ENCODE peak calls at places on chromosomes 3 and 15, in seven cellular contexts. Y is IMR-90, P is K562, A is tibial nerve, G is spleen, S is breast epithelium, N is adrenal gland. O is an unnamed sample.

GRCh38 chr3:33949074-33949473 is 150.6 kb downstream of the PDCD6IP start:
- DNase-seq in Y (no peak), P (no peak), A (no peak), G (no peak), S (no peak), N (no peak), O (peak)

GRCh38 chr3:13792512-13793347 is 87.1 kb downstream of the WNT7A start:
- DNase-seq in Y (no peak), P (no peak), A (no peak), G (no peak), S (no peak), N (no peak), O (no peak)

GRCh38 chr3:72745146-72745976 is 102.9 kb downstream of the SHQ1 start:
- DNase-seq in Y (peak), P (peak), A (no peak), G (no peak), S (no peak), N (peak), O (no peak)

GRCh38 chr3:56801597-56802410 is at the start of gene ARHGEF3:
- DNase-seq in Y (peak), P (peak), A (peak), G (peak), S (peak), N (peak), O (no peak)

GRCh38 chr15:70152070-70152480 is 54.4 kb upstream of the TLE3 start:
- DNase-seq in Y (peak), P (no peak), A (no peak), G (no peak), S (no peak), N (no peak), O (no peak)

GRCh38 chr3:108296239-108296638 is at the start of gene HHLA2:
- DNase-seq in Y (peak), P (no peak), A (no peak), G (no peak), S (no peak), N (no peak), O (no peak)

GRCh38 chr3:7574435-7574834 is 713.5 kb downstream of the GRM7 start:
- DNase-seq in Y (no peak), P (no peak), A (no peak), G (no peak), S (no peak), N (no peak), O (no peak)

GRCh38 chr15:45448066-45448510 is 69.7 kb upstream of the GATM start:
- DNase-seq in Y (peak), P (no peak), A (no peak), G (peak), S (no peak), N (no peak), O (no peak)

GRCh38 chr15:70033529-70034140 is 64.1 kb downstream of the TLE3 start:
- DNase-seq in Y (peak), P (no peak), A (no peak), G (peak), S (no peak), N (no peak), O (no peak)

GRCh38 chr3:158830391-158830790 is 28.5 kb downstream of the MFSD1 start:
- DNase-seq in Y (peak), P (no peak), A (no peak), G (no peak), S (no peak), N (no peak), O (no peak)

GRCh38 chr3:181899702-181900101 is 188.0 kb downstream of the SOX2 start:
- DNase-seq in Y (no peak), P (no peak), A (no peak), G (no peak), S (no peak), N (no peak), O (no peak)

GRCh38 chr3:72665701-72666443 is 182.4 kb downstream of the SHQ1 start:
- DNase-seq in Y (no peak), P (peak), A (no peak), G (peak), S (no peak), N (peak), O (no peak)

GRCh38 chr15:78682693-78683410 is 41.8 kb upstream of the CHRNB4 start:
- DNase-seq in Y (no peak), P (no peak), A (no peak), G (peak), S (no peak), N (no peak), O (no peak)

GRCh38 chr3:55959681-55960080 is 472.6 kb upstream of the WNT5A start:
- DNase-seq in Y (no peak), P (no peak), A (no peak), G (no peak), S (no peak), N (no peak), O (no peak)

GRCh38 chr15:44033894-44034293 is 161.2 kb downstream of the FRMD5 start:
- DNase-seq in Y (peak), P (no peak), A (peak), G (no peak), S (no peak), N (peak), O (no peak)

GRCh38 chr3:61565569-61565968 is 4.2 kb downstream of the PTPRG start:
- DNase-seq in Y (peak), P (no peak), A (no peak), G (no peak), S (no peak), N (no peak), O (no peak)

GRCh38 chr3:149506540-149506939 is 32.0 kb downstream of the TM4SF4 start:
- DNase-seq in Y (peak), P (no peak), A (no peak), G (no peak), S (no peak), N (no peak), O (no peak)

GRCh38 chr3:168049366-168049974 is 46.3 kb downstream of the GOLIM4 start:
- DNase-seq in Y (peak), P (no peak), A (no peak), G (no peak), S (no peak), N (no peak), O (no peak)

GRCh38 chr3:168047936-168048335 is 47.8 kb downstream of the GOLIM4 start:
- DNase-seq in Y (no peak), P (no peak), A (no peak), G (no peak), S (no peak), N (no peak), O (no peak)

GRCh38 chr3:168044049-168044448 is 51.7 kb downstream of the GOLIM4 start:
- DNase-seq in Y (no peak), P (no peak), A (no peak), G (no peak), S (no peak), N (no peak), O (no peak)

GRCh38 chr3:168048414-168049330 is 47.1 kb downstream of the GOLIM4 start:
- DNase-seq in Y (no peak), P (no peak), A (no peak), G (no peak), S (no peak), N (no peak), O (no peak)

GRCh38 chr3:168047190-168047795 is 48.4 kb downstream of the GOLIM4 start:
- DNase-seq in Y (peak), P (peak), A (no peak), G (no peak), S (no peak), N (no peak), O (no peak)
- TF ChIP-seq POLR2A in Y (peak), P (no peak), A (no peak), G (no peak), S (no peak), N (no peak), O (no peak)

GRCh38 chr3:197736491-197737318 is at the start of gene RUBCN:
- DNase-seq in Y (peak), P (peak), A (peak), G (peak), S (peak), N (peak), O (peak)
- TF ChIP-seq POLR2A in Y (peak), P (peak), A (peak), G (no peak), S (peak), N (no peak), O (peak)

GRCh38 chr3:136626448-136626847 is 125.7 kb downstream of the STAG1 start:
- DNase-seq in Y (no peak), P (no peak), A (no peak), G (no peak), S (no peak), N (no peak), O (no peak)

GRCh38 chr3:136621628-136622027 is 130.6 kb downstream of the STAG1 start:
- DNase-seq in Y (peak), P (no peak), A (no peak), G (no peak), S (no peak), N (no peak), O (no peak)

GRCh38 chr3:136630911-136631310 is 121.3 kb downstream of the STAG1 start:
- DNase-seq in Y (no peak), P (no peak), A (no peak), G (no peak), S (no peak), N (no peak), O (no peak)

GRCh38 chr3:136624381-136624780 is 127.8 kb downstream of the STAG1 start:
- DNase-seq in Y (no peak), P (no peak), A (no peak), G (no peak), S (no peak), N (no peak), O (no peak)

GRCh38 chr3:136624894-136625815 is 127.0 kb downstream of the STAG1 start:
- DNase-seq in Y (no peak), P (no peak), A (no peak), G (no peak), S (no peak), N (no peak), O (no peak)
- TF ChIP-seq POLR2A in Y (no peak), P (no peak), A (no peak), G (no peak), S (no peak), N (no peak), O (no peak)

DNA sequence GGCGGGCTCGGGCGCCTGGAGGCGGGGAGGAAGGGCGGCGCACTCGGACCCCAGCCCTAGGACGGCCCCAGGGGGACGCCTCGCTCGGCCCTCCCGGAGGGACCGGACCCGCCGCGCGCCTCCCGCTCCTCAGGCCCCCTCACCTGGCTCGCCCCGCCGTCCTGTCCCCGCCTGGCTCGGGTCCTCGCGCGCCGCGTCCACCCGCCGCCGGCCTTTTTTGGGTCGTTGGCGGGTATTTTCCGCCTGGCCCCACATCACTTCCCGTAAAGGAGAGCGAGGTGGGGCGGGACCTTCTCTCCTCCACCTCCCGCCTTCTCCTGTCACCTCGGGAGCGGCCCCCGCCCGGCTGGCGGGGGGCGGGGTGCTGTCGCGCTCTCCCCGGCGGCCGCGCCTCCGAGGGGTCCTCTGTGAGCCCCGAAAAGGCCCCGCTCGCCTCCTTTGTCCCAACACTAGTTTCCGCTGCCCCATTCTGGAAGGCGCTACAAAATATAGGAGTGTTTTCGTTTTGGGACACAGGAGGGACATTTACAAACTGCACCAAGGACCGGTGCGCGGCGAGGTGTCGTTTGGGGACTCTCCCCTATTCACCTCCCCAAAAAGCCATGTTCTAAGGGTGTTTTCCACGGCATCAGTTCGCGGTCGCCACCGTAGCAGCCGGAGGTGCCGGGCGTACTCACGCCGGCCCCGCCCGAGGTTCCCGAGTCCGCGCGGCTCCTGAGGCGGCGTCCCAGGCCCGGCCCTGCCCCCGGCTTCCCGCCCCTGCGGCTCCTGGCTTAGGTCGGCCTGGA is at the start of gene RAB27A:
- DNase-seq in Y (peak), P (peak), A (peak), G (peak), S (peak), N (peak), O (no peak)
- TF ChIP-seq POLR2A in Y (peak), P (peak), A (no peak), G (no peak), S (no peak), N (peak), O (peak)

GRCh38 chr3:52848617-52849016 is 13.8 kb upstream of the MUSTN1 start:
- DNase-seq in Y (peak), P (peak), A (no peak), G (peak), S (no peak), N (no peak), O (no peak)

GRCh38 chr3:52845691-52846426 is 11.0 kb upstream of the MUSTN1 start:
- DNase-seq in Y (no peak), P (peak), A (no peak), G (peak), S (no peak), N (no peak), O (no peak)

GRCh38 chr3:52847726-52848125 is 12.9 kb upstream of the MUSTN1 start:
- DNase-seq in Y (no peak), P (no peak), A (no peak), G (peak), S (no peak), N (no peak), O (no peak)

GRCh38 chr3:52846427-52846983 is 11.7 kb upstream of the MUSTN1 start:
- DNase-seq in Y (no peak), P (no peak), A (no peak), G (no peak), S (no peak), N (no peak), O (no peak)

GRCh38 chr3:52847241-52847640 is 12.4 kb upstream of the MUSTN1 start:
- DNase-seq in Y (no peak), P (no peak), A (no peak), G (peak), S (no peak), N (no peak), O (no peak)
- TF ChIP-seq POLR2A in Y (no peak), P (no peak), A (no peak), G (no peak), S (no peak), N (no peak), O (no peak)

GRCh38 chr15:65610871-65611718 is at the start of gene INTS14:
- DNase-seq in Y (peak), P (peak), A (peak), G (peak), S (peak), N (peak), O (peak)
- TF ChIP-seq POLR2A in Y (peak), P (peak), A (peak), G (peak), S (peak), N (peak), O (peak)

O was measured in esophagus muscularis mucosa.